ENCODE peak calls at places on chromosomes 2 and 18, in five cellular contexts. Y, P, A, Z and F are unnamed samples.

GRCh38 chr2:23518481-23519333 is 133.7 kb downstream of the KLHL29 start:
- DNase-seq in Y (no peak), A (no peak), Z (no peak), P (no peak), F (no peak)

GRCh38 chr2:15504882-15505663 is 56.1 kb downstream of the NBAS start:
- DNase-seq in P (no peak), Y (no peak), A (no peak), Z (no peak), F (no peak)

GRCh38 chr2:152534460-152535131 is 182.7 kb downstream of the PRPF40A start:
- DNase-seq in Y (no peak), P (no peak), Z (no peak), A (no peak), F (no peak)

GRCh38 chr18:7950380-7951143 is 383.4 kb downstream of the PTPRM start:
- DNase-seq in P (no peak), A (peak), Z (no peak), Y (no peak), F (no peak)

GRCh38 chr18:55501594-55502345 is 86.2 kb downstream of the TCF4 start:
- DNase-seq in A (peak), P (no peak), Y (no peak), Z (no peak), F (no peak)

GRCh38 chr2:17398770-17399169 is 119.5 kb downstream of the RAD51AP2 start:
- DNase-seq in P (no peak), Y (no peak), A (no peak), Z (no peak), F (no peak)

GRCh38 chr2:143426296-143426695 is 297.1 kb downstream of the ARHGAP15 start:
- DNase-seq in A (peak), P (peak), Y (no peak), Z (no peak), F (no peak)

GRCh38 chr18:46067431-46068007 is 4.5 kb downstream of the PSTPIP2 start:
- DNase-seq in A (peak), Z (no peak), P (no peak), Y (no peak), F (no peak)

GRCh38 chr2:127672341-127673303 is 2.7 kb downstream of the LIMS2 start:
- DNase-seq in P (no peak), Y (no peak), A (no peak), Z (peak), F (no peak)

DNA sequence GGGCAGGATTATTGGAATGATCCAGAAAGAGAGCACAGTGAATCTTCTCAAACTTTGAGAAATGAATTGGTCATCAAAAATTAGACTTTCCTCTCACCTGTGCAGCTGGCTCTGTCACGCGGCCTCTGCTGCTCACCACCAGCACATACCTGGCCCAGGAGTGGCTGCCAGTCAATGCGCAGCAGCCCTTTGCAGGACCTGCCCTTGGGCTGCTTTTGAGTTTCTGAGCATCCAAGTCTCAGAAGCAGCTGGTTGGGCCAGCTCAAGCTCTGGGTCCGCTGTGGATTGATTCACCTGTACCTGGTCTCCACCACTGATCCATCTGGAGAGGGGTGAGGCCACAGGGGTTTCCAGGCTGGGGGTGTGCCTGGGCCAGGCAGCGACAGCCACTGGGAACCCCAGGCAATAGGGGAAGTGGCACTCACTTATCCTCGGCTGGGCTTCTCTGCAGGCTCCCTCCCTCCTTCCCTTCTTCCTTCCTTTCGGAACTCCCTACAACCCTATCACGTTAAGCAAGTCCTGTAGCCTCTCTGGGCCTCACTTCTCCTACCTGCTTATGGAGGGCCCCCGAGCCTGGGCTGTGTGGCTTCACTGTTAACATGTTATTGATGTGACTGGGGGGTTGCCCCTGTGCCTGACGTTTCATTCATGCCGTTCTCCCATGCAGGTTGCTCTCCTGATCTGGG is 48.1 kb downstream of the SH3BP4 start:
- DNase-seq in Z (no peak), Y (no peak), A (no peak), P (no peak), F (no peak)
- H3K27ac ChIP-seq in Z (no peak), Y (no peak), A (peak), P (peak), F (no peak)

GRCh38 chr18:43982582-43982981 is 698.1 kb upstream of the SETBP1 start:
- DNase-seq in P (no peak), A (no peak), Z (no peak), Y (no peak), F (no peak)
- TF ChIP-seq CTCF in P (no peak), A (no peak), Z (no peak), Y (no peak), F (no peak)

GRCh38 chr18:75221397-75221796 is 10.8 kb downstream of the TSHZ1 start:
- DNase-seq in P (no peak), A (peak), Z (no peak), Y (no peak), F (no peak)
- H3K27ac ChIP-seq in P (no peak), A (no peak), Z (no peak), Y (no peak), F (peak)

GRCh38 chr2:240232961-240233890 is 92.8 kb upstream of the OTOS start:
- DNase-seq in P (no peak), Z (peak), A (peak), Y (peak), F (peak)
- TF ChIP-seq CTCF in P (peak), Z (peak), A (peak), Y (peak), F (peak)

GRCh38 chr2:55595536-55595935 is 21.9 kb downstream of the PPP4R3B start:
- DNase-seq in Y (no peak), Z (no peak), P (no peak), A (no peak), F (no peak)

GRCh38 chr2:55590810-55591440 is 26.5 kb downstream of the PPP4R3B start:
- DNase-seq in Z (no peak), Y (no peak), P (no peak), A (peak), F (no peak)

GRCh38 chr2:55592130-55592529 is 25.3 kb downstream of the PPP4R3B start:
- DNase-seq in Y (no peak), P (no peak), Z (no peak), A (no peak), F (no peak)
- H3K27ac ChIP-seq in Y (no peak), P (no peak), Z (no peak), A (no peak), F (no peak)

GRCh38 chr2:126634273-126634861 is 21.6 kb upstream of the GYPC start:
- DNase-seq in Z (no peak), A (peak), Y (no peak), P (no peak), F (no peak)
- TF ChIP-seq CTCF in Z (no peak), A (peak), Y (no peak), P (peak), F (no peak)

DNA sequence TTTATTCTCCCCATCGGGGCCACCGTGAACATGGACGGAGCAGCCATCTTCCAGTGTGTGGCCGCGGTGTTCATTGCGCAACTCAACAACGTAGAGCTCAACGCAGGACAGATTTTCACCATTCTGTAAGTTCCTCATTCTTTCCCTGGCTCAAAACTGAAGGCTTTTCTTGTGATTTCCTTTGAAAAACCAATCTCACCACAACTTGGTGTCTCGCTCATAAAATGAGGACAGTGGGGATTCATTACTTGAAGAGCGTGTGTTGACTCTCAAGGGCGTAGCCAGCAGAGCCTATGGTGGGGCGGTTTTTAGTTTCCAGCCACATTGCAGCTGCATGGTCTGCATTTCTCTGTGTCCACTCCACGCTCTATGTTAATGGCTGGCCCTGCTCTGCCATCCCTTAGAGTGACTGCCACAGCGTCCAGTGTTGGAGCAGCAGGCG is 29.0 kb downstream of the SLC1A4 start:
- DNase-seq in P (no peak), Y (no peak), Z (peak), A (no peak), F (no peak)
- H3K27ac ChIP-seq in P (no peak), Y (no peak), Z (no peak), A (no peak), F (no peak)